ENCODE peak calls at places on chromosomes 6 and 20, in ten cellular contexts. One of them, this sample, is unnamed.

GRCh38 chr6:156899532-156899931 is 122.4 kb downstream of the ARID1B start:
- DNase-seq in SHP77: no peak
- DNase-seq in GM12865: no peak
- DNase-seq in EL: no peak
- DNase-seq in adipocyte: no peak
- DNase-seq in naive B cell: no peak
- DNase-seq in breast epithelium: no peak
- DNase-seq in uterus: no peak
- DNase-seq in hippocampal formation: no peak
- DNase-seq in RKO: no peak
- DNase-seq in this sample: no peak

GRCh38 chr6:50442531-50443040 is 270.7 kb upstream of the TFAP2D start:
- DNase-seq in breast epithelium: no peak
- DNase-seq in GM12865: no peak
- DNase-seq in naive B cell: no peak
- DNase-seq in EL: no peak
- DNase-seq in SHP77: no peak
- DNase-seq in uterus: no peak
- DNase-seq in RKO: no peak
- DNase-seq in adipocyte: no peak
- DNase-seq in hippocampal formation: no peak
- DNase-seq in this sample: no peak

GRCh38 chr6:95991906-95992305 is 23.9 kb upstream of the FUT9 start:
- DNase-seq in RKO: no peak
- DNase-seq in hippocampal formation: no peak
- DNase-seq in SHP77: no peak
- DNase-seq in EL: no peak
- DNase-seq in adipocyte: no peak
- DNase-seq in naive B cell: no peak
- DNase-seq in uterus: no peak
- DNase-seq in GM12865: no peak
- DNase-seq in breast epithelium: no peak
- DNase-seq in this sample: no peak

GRCh38 chr20:10559266-10559665 is 114.5 kb downstream of the JAG1 start:
- DNase-seq in adipocyte: no peak
- DNase-seq in breast epithelium: no peak
- DNase-seq in hippocampal formation: no peak
- DNase-seq in naive B cell: no peak
- DNase-seq in uterus: no peak
- DNase-seq in EL: no peak
- DNase-seq in GM12865: no peak
- DNase-seq in SHP77: no peak
- DNase-seq in RKO: no peak
- DNase-seq in this sample: no peak

GRCh38 chr6:159729598-159729997 is 2.3 kb downstream of the WTAP start:
- DNase-seq in adipocyte: peak
- DNase-seq in RKO: peak
- DNase-seq in SHP77: no peak
- DNase-seq in GM12865: peak
- DNase-seq in naive B cell: peak
- DNase-seq in breast epithelium: no peak
- DNase-seq in hippocampal formation: no peak
- DNase-seq in EL: no peak
- DNase-seq in uterus: no peak
- DNase-seq in this sample: no peak

GRCh38 chr6:114081730-114082129 is 110.8 kb upstream of the HDAC2 start:
- DNase-seq in hippocampal formation: no peak
- DNase-seq in SHP77: no peak
- DNase-seq in naive B cell: no peak
- DNase-seq in EL: no peak
- DNase-seq in GM12865: no peak
- DNase-seq in breast epithelium: no peak
- DNase-seq in RKO: no peak
- DNase-seq in uterus: no peak
- DNase-seq in adipocyte: no peak
- DNase-seq in this sample: no peak

GRCh38 chr20:23115823-23116222 is 29.7 kb upstream of the CD93 start:
- DNase-seq in naive B cell: no peak
- DNase-seq in hippocampal formation: no peak
- DNase-seq in RKO: no peak
- DNase-seq in GM12865: peak
- DNase-seq in SHP77: no peak
- DNase-seq in breast epithelium: no peak
- DNase-seq in adipocyte: peak
- DNase-seq in EL: no peak
- DNase-seq in uterus: no peak
- DNase-seq in this sample: no peak

GRCh38 chr6:132749111-132749510 is 8.6 kb downstream of the VNN2 start:
- DNase-seq in adipocyte: peak
- DNase-seq in EL: no peak
- DNase-seq in GM12865: peak
- DNase-seq in SHP77: no peak
- DNase-seq in RKO: peak
- DNase-seq in uterus: no peak
- DNase-seq in naive B cell: no peak
- DNase-seq in breast epithelium: no peak
- DNase-seq in hippocampal formation: no peak
- DNase-seq in this sample: no peak

GRCh38 chr20:46027245-46027853 is 1.7 kb upstream of the SLC12A5 start:
- DNase-seq in EL: peak
- DNase-seq in uterus: no peak
- DNase-seq in SHP77: no peak
- DNase-seq in GM12865: peak
- DNase-seq in adipocyte: peak
- DNase-seq in naive B cell: no peak
- DNase-seq in RKO: peak
- DNase-seq in breast epithelium: no peak
- DNase-seq in hippocampal formation: no peak
- DNase-seq in this sample: no peak

GRCh38 chr6:9412951-9413559 is 977.7 kb upstream of the SLC35B3 start:
- DNase-seq in breast epithelium: no peak
- DNase-seq in hippocampal formation: no peak
- DNase-seq in SHP77: peak
- DNase-seq in adipocyte: peak
- DNase-seq in uterus: no peak
- DNase-seq in RKO: peak
- DNase-seq in EL: peak
- DNase-seq in GM12865: peak
- DNase-seq in naive B cell: no peak
- DNase-seq in this sample: no peak

GRCh38 chr20:34581341-34582189 is 23.0 kb downstream of the MAP1LC3A start:
- DNase-seq in GM12865: peak
- DNase-seq in adipocyte: peak
- DNase-seq in naive B cell: no peak
- DNase-seq in EL: peak
- DNase-seq in RKO: no peak
- DNase-seq in uterus: no peak
- DNase-seq in hippocampal formation: peak
- DNase-seq in SHP77: no peak
- DNase-seq in breast epithelium: no peak
- DNase-seq in this sample: peak

GRCh38 chr6:91291071-91291470 is 704.2 kb upstream of the MAP3K7 start:
- DNase-seq in EL: no peak
- DNase-seq in GM12865: no peak
- DNase-seq in hippocampal formation: no peak
- DNase-seq in naive B cell: no peak
- DNase-seq in RKO: no peak
- DNase-seq in breast epithelium: no peak
- DNase-seq in adipocyte: no peak
- DNase-seq in SHP77: no peak
- DNase-seq in uterus: no peak
- DNase-seq in this sample: no peak

GRCh38 chr6:125558907-125559306 is 190.5 kb upstream of the HEY2 start:
- DNase-seq in RKO: no peak
- DNase-seq in hippocampal formation: no peak
- DNase-seq in naive B cell: no peak
- DNase-seq in adipocyte: no peak
- DNase-seq in EL: no peak
- DNase-seq in SHP77: no peak
- DNase-seq in uterus: no peak
- DNase-seq in breast epithelium: no peak
- DNase-seq in GM12865: no peak
- DNase-seq in this sample: no peak

GRCh38 chr6:20693466-20694063 is 159.3 kb downstream of the CDKAL1 start:
- DNase-seq in GM12865: no peak
- DNase-seq in RKO: peak
- DNase-seq in adipocyte: peak
- DNase-seq in hippocampal formation: no peak
- DNase-seq in uterus: no peak
- DNase-seq in breast epithelium: no peak
- DNase-seq in naive B cell: no peak
- DNase-seq in EL: peak
- DNase-seq in SHP77: no peak
- DNase-seq in this sample: no peak

GRCh38 chr20:29302979-29303644 is 1954.4 kb upstream of the DEFB115 start:
- DNase-seq in uterus: no peak
- DNase-seq in naive B cell: no peak
- DNase-seq in hippocampal formation: no peak
- DNase-seq in SHP77: no peak
- DNase-seq in GM12865: no peak
- DNase-seq in breast epithelium: no peak
- DNase-seq in RKO: no peak
- DNase-seq in EL: no peak
- DNase-seq in adipocyte: no peak
- DNase-seq in this sample: no peak

GRCh38 chr6:150334790-150335783 is 33.7 kb upstream of the IYD start:
- DNase-seq in EL: peak
- DNase-seq in hippocampal formation: peak
- DNase-seq in GM12865: peak
- DNase-seq in breast epithelium: peak
- DNase-seq in naive B cell: peak
- DNase-seq in SHP77: peak
- DNase-seq in RKO: peak
- DNase-seq in adipocyte: peak
- DNase-seq in uterus: no peak
- DNase-seq in this sample: no peak

GRCh38 chr20:56418385-56418861 is 6.4 kb downstream of the CASS4 start:
- DNase-seq in EL: peak
- DNase-seq in RKO: no peak
- DNase-seq in hippocampal formation: no peak
- DNase-seq in breast epithelium: no peak
- DNase-seq in GM12865: no peak
- DNase-seq in adipocyte: no peak
- DNase-seq in naive B cell: no peak
- DNase-seq in uterus: no peak
- DNase-seq in SHP77: no peak
- DNase-seq in this sample: no peak

GRCh38 chr20:32574296-32575226 is 10.6 kb downstream of the NOL4L start:
- DNase-seq in SHP77: no peak
- DNase-seq in breast epithelium: no peak
- DNase-seq in GM12865: no peak
- DNase-seq in EL: peak
- DNase-seq in uterus: peak
- DNase-seq in adipocyte: peak
- DNase-seq in hippocampal formation: no peak
- DNase-seq in RKO: peak
- DNase-seq in naive B cell: no peak
- DNase-seq in this sample: no peak

GRCh38 chr6:30907758-30908591 is at the start of gene GTF2H4:
- DNase-seq in hippocampal formation: peak
- DNase-seq in EL: peak
- DNase-seq in GM12865: peak
- DNase-seq in SHP77: peak
- DNase-seq in naive B cell: peak
- DNase-seq in breast epithelium: peak
- DNase-seq in RKO: peak
- DNase-seq in uterus: peak
- DNase-seq in adipocyte: peak
- DNase-seq in this sample: peak

GRCh38 chr6:157823001-157823522 is at the start of gene SNX9:
- DNase-seq in uterus: peak
- DNase-seq in SHP77: peak
- DNase-seq in hippocampal formation: peak
- DNase-seq in GM12865: peak
- DNase-seq in EL: peak
- DNase-seq in breast epithelium: peak
- DNase-seq in RKO: peak
- DNase-seq in naive B cell: peak
- DNase-seq in adipocyte: peak
- DNase-seq in this sample: peak

GRCh38 chr20:824916-825315 is 8.6 kb upstream of the FAM110A start:
- DNase-seq in uterus: no peak
- DNase-seq in GM12865: no peak
- DNase-seq in breast epithelium: no peak
- DNase-seq in SHP77: no peak
- DNase-seq in naive B cell: no peak
- DNase-seq in EL: no peak
- DNase-seq in hippocampal formation: no peak
- DNase-seq in adipocyte: no peak
- DNase-seq in RKO: no peak
- DNase-seq in this sample: no peak

GRCh38 chr20:62805711-62806382 is 1.2 kb downstream of the OGFR start:
- DNase-seq in hippocampal formation: no peak
- DNase-seq in GM12865: no peak
- DNase-seq in RKO: peak
- DNase-seq in breast epithelium: no peak
- DNase-seq in uterus: no peak
- DNase-seq in SHP77: no peak
- DNase-seq in adipocyte: peak
- DNase-seq in naive B cell: no peak
- DNase-seq in EL: peak
- DNase-seq in this sample: no peak

GRCh38 chr6:89268776-89269175 is 46.3 kb downstream of the GABRR2 start:
- DNase-seq in uterus: no peak
- DNase-seq in EL: peak
- DNase-seq in adipocyte: no peak
- DNase-seq in RKO: no peak
- DNase-seq in naive B cell: no peak
- DNase-seq in SHP77: no peak
- DNase-seq in breast epithelium: no peak
- DNase-seq in hippocampal formation: no peak
- DNase-seq in GM12865: peak
- DNase-seq in this sample: no peak

GRCh38 chr6:4941782-4942672 is 61.8 kb downstream of the RPP40 start:
- DNase-seq in RKO: peak
- DNase-seq in SHP77: peak
- DNase-seq in adipocyte: peak
- DNase-seq in EL: peak
- DNase-seq in hippocampal formation: no peak
- DNase-seq in naive B cell: no peak
- DNase-seq in GM12865: peak
- DNase-seq in uterus: peak
- DNase-seq in breast epithelium: peak
- DNase-seq in this sample: no peak

GRCh38 chr6:112437053-112437452 is 89.9 kb downstream of the RFPL4B start:
- DNase-seq in SHP77: no peak
- DNase-seq in EL: no peak
- DNase-seq in hippocampal formation: no peak
- DNase-seq in GM12865: no peak
- DNase-seq in uterus: no peak
- DNase-seq in breast epithelium: no peak
- DNase-seq in adipocyte: no peak
- DNase-seq in naive B cell: no peak
- DNase-seq in RKO: no peak
- DNase-seq in this sample: no peak

GRCh38 chr20:14336667-14337066 is 745 bp downstream of the FLRT3 start:
- DNase-seq in adipocyte: peak
- DNase-seq in hippocampal formation: peak
- DNase-seq in breast epithelium: no peak
- DNase-seq in SHP77: peak
- DNase-seq in EL: no peak
- DNase-seq in naive B cell: no peak
- DNase-seq in RKO: no peak
- DNase-seq in GM12865: peak
- DNase-seq in uterus: no peak
- DNase-seq in this sample: peak

GRCh38 chr6:30915591-30915946 is 1.5 kb downstream of the VARS2 start:
- DNase-seq in GM12865: peak
- DNase-seq in naive B cell: peak
- DNase-seq in hippocampal formation: peak
- DNase-seq in SHP77: peak
- DNase-seq in uterus: no peak
- DNase-seq in RKO: peak
- DNase-seq in EL: peak
- DNase-seq in breast epithelium: no peak
- DNase-seq in adipocyte: peak
- DNase-seq in this sample: peak

GRCh38 chr6:52958546-52959255 is 36.4 kb downstream of the GSTA4 start:
- DNase-seq in GM12865: no peak
- DNase-seq in SHP77: no peak
- DNase-seq in breast epithelium: no peak
- DNase-seq in naive B cell: no peak
- DNase-seq in RKO: no peak
- DNase-seq in hippocampal formation: no peak
- DNase-seq in adipocyte: no peak
- DNase-seq in EL: no peak
- DNase-seq in uterus: no peak
- DNase-seq in this sample: no peak

This sample was measured in nucleus accumbens.